ENCODE peak calls at places on chromosomes 12 and 14, in four cellular contexts. D, T, N and Q are unnamed samples.
A peak's percentile ranks its signal among the peaks of the same experiment; 100 is the strongest.

GRCh38 chr12:109719123-109720022 is 5.7 kb downstream of the FAM222A start:
- DNase-seq in N (no peak), D (no peak), T (no peak), Q (no peak)

GRCh38 chr12:62966990-62967506 is 32.1 kb upstream of the PPM1H start:
- DNase-seq in T (no peak), N (no peak), D (no peak), Q (no peak)

GRCh38 chr14:32370720-32371119 is 41.6 kb downstream of the AKAP6 start:
- DNase-seq in N (no peak), D (no peak), T (no peak), Q (no peak)

GRCh38 chr14:90087433-90087832 is 25.6 kb downstream of the KCNK13 start:
- DNase-seq in T (no peak), N (no peak), D (no peak), Q (no peak)

GRCh38 chr12:62192486-62193250 is 67.5 kb upstream of the USP15 start:
- DNase-seq in N (peak; percentile 84), T (no peak), D (peak; percentile 31), Q (peak; percentile 27)

GRCh38 chr12:132170637-132171292 is 26.5 kb downstream of the NOC4L start:
- DNase-seq in T (peak; percentile 18), D (no peak), N (no peak), Q (no peak)

GRCh38 chr12:127293507-127294310 is 973.3 kb upstream of the TMEM132C start:
- DNase-seq in D (peak; percentile 21), T (peak; percentile 27), N (no peak), Q (no peak)

GRCh38 chr14:64844272-64844671 is 35.4 kb downstream of the SPTB start:
- DNase-seq in N (peak; percentile 47), T (no peak), D (no peak), Q (no peak)

GRCh38 chr12:21697829-21698630 is 40.4 kb upstream of the LDHB start:
- DNase-seq in T (no peak), N (no peak), D (no peak), Q (no peak)
- TF ChIP-seq CTCF in T (peak; percentile 86), N (no peak), D (peak; percentile 80), Q (no peak)

GRCh38 chr12:106736051-106736957 is 38.2 kb upstream of the RIC8B start:
- DNase-seq in N (no peak), T (no peak), D (peak; percentile 22), Q (no peak)
- TF ChIP-seq CTCF in N (no peak), T (no peak), D (no peak), Q (no peak)

GRCh38 chr14:68250950-68251765 is 431.6 kb downstream of the RAD51B start:
- DNase-seq in T (no peak), N (no peak), D (no peak), Q (no peak)
- TF ChIP-seq CTCF in T (no peak), N (no peak), D (peak; percentile 54), Q (no peak)

GRCh38 chr12:39365364-39366001 is 77.4 kb downstream of the KIF21A start:
- DNase-seq in D (no peak), N (no peak), T (no peak), Q (no peak)
- TF ChIP-seq CTCF in D (no peak), N (no peak), T (peak; percentile 25), Q (no peak)

DNA sequence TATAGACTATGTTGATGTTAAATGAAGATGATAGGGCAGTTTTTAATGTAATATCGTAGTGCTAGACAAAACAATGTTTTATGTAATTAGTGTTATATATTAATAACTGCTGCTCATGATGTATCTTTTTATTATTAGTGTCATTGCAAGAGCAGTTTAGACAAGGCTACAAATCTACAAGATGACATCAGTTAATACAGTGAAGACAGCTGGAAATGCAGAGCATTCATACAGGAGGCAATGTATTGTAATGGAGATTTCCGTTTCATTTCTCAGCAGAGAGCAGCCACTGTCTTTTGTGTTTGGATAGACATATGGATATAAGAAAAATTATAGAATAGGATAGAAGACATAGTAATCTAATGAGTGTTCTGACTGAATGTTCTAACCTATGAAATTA is 178.0 kb downstream of the FOXG1 start:
- DNase-seq in D (no peak), N (no peak), T (no peak), Q (no peak)
- TF ChIP-seq CTCF in D (no peak), N (no peak), T (no peak), Q (no peak)